ENCODE peak calls at places on chromosome 15, in four cellular contexts. S, I, R and Z are unnamed samples.

GRCh38 chr15:68930268-68931022 is at the start of gene SPESP1:
- DNase-seq in R (no peak), I (peak; percentile 49), S (peak; percentile 68), Z (peak; percentile 49)

GRCh38 chr15:96360581-96361308 is 30.2 kb downstream of the NR2F2 start:
- DNase-seq in S (no peak), I (peak; percentile 49), R (no peak), Z (no peak)

GRCh38 chr15:91890614-91891013 is 37.1 kb downstream of the SLCO3A1 start:
- DNase-seq in I (no peak), S (no peak), R (no peak), Z (no peak)

GRCh38 chr15:35000511-35000910 is 12.4 kb upstream of the ZNF770 start:
- DNase-seq in S (no peak), R (no peak), I (no peak), Z (no peak)

GRCh38 chr15:48798319-48798718 is 12.6 kb downstream of the CEP152 start:
- DNase-seq in S (no peak), I (no peak), R (peak; percentile 84), Z (no peak)

GRCh38 chr15:63510548-63510940 is 6.2 kb downstream of the USP3 start:
- DNase-seq in S (no peak), I (no peak), R (no peak), Z (no peak)

GRCh38 chr15:101613130-101614000 is 38.8 kb downstream of the TM2D3 start:
- DNase-seq in S (peak; percentile 82), R (peak; percentile 73), I (peak; percentile 81), Z (peak; percentile 87)

GRCh38 chr15:38362355-38362754 is 91.6 kb upstream of the FAM98B start:
- DNase-seq in I (no peak), S (no peak), R (no peak), Z (no peak)

GRCh38 chr15:63157891-63158431 is 684 bp upstream of the RPS27L start:
- DNase-seq in S (peak; percentile 60), R (no peak), I (peak; percentile 31), Z (peak; percentile 62)

GRCh38 chr15:81363261-81363660 is 10.8 kb downstream of the TMC3 start:
- DNase-seq in I (no peak), S (no peak), R (no peak), Z (no peak)

GRCh38 chr15:58329781-58330467 is 101.9 kb upstream of the LIPC start:
- DNase-seq in R (no peak), S (peak; percentile 33), I (peak; percentile 60), Z (no peak)

GRCh38 chr15:101578443-101578894 is 73.7 kb downstream of the TM2D3 start:
- DNase-seq in I (peak; percentile 62), S (no peak), R (peak; percentile 11), Z (no peak)

GRCh38 chr15:67406257-67406861 is 114.6 kb upstream of the C15orf61 start:
- DNase-seq in S (no peak), I (no peak), R (no peak), Z (no peak)

GRCh38 chr15:52683585-52683984 is 4.4 kb upstream of the ATOSA start:
- DNase-seq in I (no peak), R (no peak), S (no peak), Z (no peak)

GRCh38 chr15:88391700-88392099 is 75.5 kb downstream of the MRPL46 start:
- DNase-seq in I (no peak), R (no peak), S (no peak), Z (no peak)

GRCh38 chr15:69987492-69988482 is 109.9 kb downstream of the TLE3 start:
- DNase-seq in I (no peak), S (no peak), R (peak; percentile 37), Z (no peak)

GRCh38 chr15:41983221-41983620 is 10.9 kb upstream of the EHD4 start:
- DNase-seq in S (no peak), R (no peak), I (no peak), Z (no peak)

GRCh38 chr15:58555168-58556027 is 123.6 kb downstream of the LIPC start:
- DNase-seq in S (no peak), R (no peak), I (no peak), Z (no peak)

GRCh38 chr15:49610166-49610918 is 10.3 kb downstream of the FAM227B start:
- DNase-seq in R (no peak), I (no peak), S (no peak), Z (no peak)

GRCh38 chr15:60370804-60371700 is 26.7 kb downstream of the ANXA2 start:
- DNase-seq in I (peak; percentile 78), R (peak; percentile 76), S (peak; percentile 86), Z (no peak)

GRCh38 chr15:90000175-90000923 is 775 bp upstream of the ZNF710 start:
- DNase-seq in S (peak; percentile 42), R (peak; percentile 24), I (no peak), Z (peak; percentile 51)

GRCh38 chr15:74062671-74063070 is 19.7 kb downstream of the GOLGA6A start:
- DNase-seq in I (no peak), R (no peak), S (no peak), Z (no peak)

GRCh38 chr15:82111918-82112317 is 66.1 kb upstream of the MEX3B start:
- DNase-seq in S (no peak), I (no peak), R (no peak), Z (no peak)

GRCh38 chr15:81185896-81186295 is 10.8 kb upstream of the IL16 start:
- DNase-seq in I (no peak), S (no peak), R (no peak), Z (no peak)

GRCh38 chr15:80066912-80067311 is 7.4 kb downstream of the ZFAND6 start:
- DNase-seq in I (no peak), R (no peak), S (no peak), Z (no peak)

GRCh38 chr15:69451951-69452701 is 492 bp upstream of the RPLP1 start:
- DNase-seq in I (no peak), R (no peak), S (no peak), Z (no peak)

GRCh38 chr15:28106294-28107110 is 7.4 kb upstream of the OCA2 start:
- DNase-seq in R (no peak), S (no peak), I (no peak), Z (no peak)

GRCh38 chr15:46461416-46461815 is 826.6 kb downstream of the SQOR start:
- DNase-seq in S (no peak), I (no peak), R (no peak), Z (no peak)

GRCh38 chr15:100671858-100672543 is 69.6 kb downstream of the ASB7 start:
- DNase-seq in I (no peak), S (no peak), R (no peak), Z (no peak)

GRCh38 chr15:74133703-74134386 is 3.5 kb downstream of the ISLR2 start:
- DNase-seq in S (no peak), R (no peak), I (no peak), Z (no peak)

GRCh38 chr15:34644061-34644460 is 60.6 kb upstream of the GOLGA8B start:
- DNase-seq in R (no peak), I (no peak), S (no peak), Z (no peak)

GRCh38 chr15:33218071-33218491 is 23.6 kb upstream of the FMN1 start:
- DNase-seq in I (no peak), R (peak; percentile 54), S (no peak), Z (no peak)

GRCh38 chr15:87527875-87528274 is 728.7 kb downstream of the NTRK3 start:
- DNase-seq in R (no peak), S (no peak), I (no peak), Z (no peak)

GRCh38 chr15:25543156-25543555 is 104.3 kb upstream of the UBE3A start:
- DNase-seq in I (no peak), S (peak; percentile 45), R (peak; percentile 19), Z (no peak)

GRCh38 chr15:65833501-65834220 is 35.6 kb upstream of the RAB11A start:
- DNase-seq in S (peak; percentile 32), I (peak; percentile 43), R (peak; percentile 70), Z (no peak)

GRCh38 chr15:79815468-79815867 is 81.3 kb downstream of the MTHFS start:
- DNase-seq in R (no peak), S (no peak), I (no peak), Z (peak; percentile 19)

GRCh38 chr15:78537266-78537665 is 3.0 kb upstream of the PSMA4 start:
- DNase-seq in R (no peak), I (no peak), S (no peak), Z (no peak)

GRCh38 chr15:52794665-52795463 is 4.7 kb upstream of the ONECUT1 start:
- DNase-seq in R (no peak), I (no peak), S (no peak), Z (no peak)

GRCh38 chr15:58260186-58260910 is 122.2 kb downstream of the AQP9 start:
- DNase-seq in S (peak; percentile 25), I (no peak), R (no peak), Z (no peak)